ENCODE peak calls at places on chromosomes 4 and X, in four cellular contexts. G, I, V and M are unnamed samples.

GRCh38 chr4:186807809-186808634 is 84.4 kb upstream of the FAT1 start:
- DNase-seq in G (no peak), V (no peak), I (no peak), M (no peak)

GRCh38 chrX:119753001-119753400 is 5.4 kb upstream of the SOWAHD start:
- DNase-seq in V (no peak), I (no peak), G (no peak), M (no peak)

GRCh38 chrX:154317391-154318000 is 21.9 kb downstream of the TKTL1 start:
- DNase-seq in V (peak; percentile 19), I (no peak), G (peak; percentile 8), M (peak; percentile 14)

GRCh38 chrX:124406294-124407013 is 60.1 kb downstream of the SH2D1A start:
- DNase-seq in V (peak; percentile 66), G (peak; percentile 46), I (peak; percentile 66), M (peak; percentile 74)

GRCh38 chr4:39044947-39045734 is 12.9 kb upstream of the TMEM156 start:
- DNase-seq in V (peak; percentile 72), I (no peak), G (no peak), M (peak; percentile 43)

GRCh38 chrX:49071877-49072711 is 1.7 kb downstream of the PRAF2 start:
- DNase-seq in I (no peak), G (peak; percentile 67), V (no peak), M (peak; percentile 81)

GRCh38 chr4:40231464-40231863 is 34.6 kb downstream of the RHOH start:
- DNase-seq in G (no peak), I (no peak), V (no peak), M (no peak)

GRCh38 chr4:107989537-107990386 is at the start of gene HADH:
- DNase-seq in I (peak; percentile 11), G (peak; percentile 88), V (peak; percentile 97), M (peak; percentile 93)

GRCh38 chr4:64895031-64895430 is 485.8 kb upstream of the TECRL start:
- DNase-seq in G (no peak), V (no peak), I (no peak), M (no peak)

GRCh38 chr4:131764730-131765129 is 1384.4 kb upstream of the PCDH10 start:
- DNase-seq in G (no peak), I (no peak), V (no peak), M (no peak)

GRCh38 chr4:87677731-87678130 is 27.7 kb downstream of the DMP1 start:
- DNase-seq in G (no peak), V (no peak), I (no peak), M (no peak)

GRCh38 chr4:159504634-159505033 is 401.8 kb downstream of the RAPGEF2 start:
- DNase-seq in V (no peak), I (no peak), G (no peak), M (peak; percentile 83)

GRCh38 chr4:9954468-9954867 is 66.8 kb downstream of the SLC2A9 start:
- DNase-seq in I (no peak), V (no peak), G (no peak), M (no peak)

GRCh38 chr4:37279894-37280592 is 35.5 kb downstream of the NWD2 start:
- DNase-seq in G (no peak), V (no peak), I (no peak), M (no peak)

GRCh38 chrX:43644124-43644701 is 11.9 kb upstream of the MAOA start:
- DNase-seq in V (no peak), I (peak; percentile 26), G (peak; percentile 41), M (no peak)

GRCh38 chrX:10021461-10022272 is 54.5 kb downstream of the CLDN34 start:
- DNase-seq in V (no peak), G (peak; percentile 14), I (no peak), M (peak; percentile 53)

GRCh38 chr4:3630934-3631585 is 98.8 kb upstream of the LRPAP1 start:
- DNase-seq in I (no peak), V (no peak), G (no peak), M (no peak)

GRCh38 chrX:56248492-56248891 is 16.3 kb downstream of the KLF8 start:
- DNase-seq in G (peak; percentile 25), V (peak; percentile 29), I (no peak), M (peak; percentile 47)

GRCh38 chr4:53616219-53616618 is 24.9 kb upstream of the LNX1 start:
- DNase-seq in G (no peak), V (no peak), I (no peak), M (no peak)

GRCh38 chr4:15690020-15690809 is 8.6 kb downstream of the FAM200B start:
- DNase-seq in V (no peak), I (peak; percentile 64), G (peak; percentile 93), M (peak; percentile 68)

GRCh38 chrX:21181232-21181853 is 192.9 kb upstream of the CNKSR2 start:
- DNase-seq in V (no peak), I (no peak), G (no peak), M (no peak)

GRCh38 chr4:182862166-182862875 is 54.9 kb downstream of the DCTD start:
- DNase-seq in G (no peak), I (no peak), V (peak; percentile 17), M (no peak)

GRCh38 chr4:137390141-137390540 is 142.2 kb downstream of the PCDH18 start:
- DNase-seq in V (no peak), G (peak; percentile 57), I (no peak), M (peak; percentile 13)

GRCh38 chr4:187460016-187460415 is 535.6 kb upstream of the ZFP42 start:
- DNase-seq in V (no peak), G (no peak), I (no peak), M (no peak)

GRCh38 chr4:5206391-5206790 is 155.1 kb downstream of the STK32B start:
- DNase-seq in I (no peak), V (no peak), G (peak; percentile 93), M (no peak)

GRCh38 chrX:31224321-31225012 is 152.6 kb upstream of the FTHL17 start:
- DNase-seq in G (no peak), I (no peak), V (no peak), M (peak; percentile 8)

GRCh38 chr4:87848622-87849351 is 16.0 kb downstream of the MEPE start:
- DNase-seq in I (no peak), G (peak; percentile 56), V (peak; percentile 45), M (peak; percentile 55)

GRCh38 chr4:183867247-183867646 is 37.9 kb upstream of the STOX2 start:
- DNase-seq in I (no peak), G (no peak), V (no peak), M (no peak)

GRCh38 chr4:126957555-126958440 is 675.0 kb upstream of the INTU start:
- DNase-seq in G (peak; percentile 52), I (no peak), V (no peak), M (no peak)

GRCh38 chr4:107712236-107712635 is 7.8 kb downstream of the PAPSS1 start:
- DNase-seq in G (no peak), V (no peak), I (no peak), M (no peak)

GRCh38 chr4:66555301-66555700 is 885.0 kb upstream of the EPHA5 start:
- DNase-seq in I (no peak), V (no peak), G (peak; percentile 59), M (no peak)

GRCh38 chr4:25913851-25914669 is at the start of gene SMIM20:
- DNase-seq in V (peak; percentile 95), I (peak; percentile 54), G (peak; percentile 86), M (peak; percentile 78)
- H3K9me1 ChIP-seq in V (no peaks in the 10 kb centered on the region), I (no peaks in the 10 kb centered on the region), G (peaks cover 8% of the 10 kb centered on the region), M (no peaks in the 10 kb centered on the region)

DNA sequence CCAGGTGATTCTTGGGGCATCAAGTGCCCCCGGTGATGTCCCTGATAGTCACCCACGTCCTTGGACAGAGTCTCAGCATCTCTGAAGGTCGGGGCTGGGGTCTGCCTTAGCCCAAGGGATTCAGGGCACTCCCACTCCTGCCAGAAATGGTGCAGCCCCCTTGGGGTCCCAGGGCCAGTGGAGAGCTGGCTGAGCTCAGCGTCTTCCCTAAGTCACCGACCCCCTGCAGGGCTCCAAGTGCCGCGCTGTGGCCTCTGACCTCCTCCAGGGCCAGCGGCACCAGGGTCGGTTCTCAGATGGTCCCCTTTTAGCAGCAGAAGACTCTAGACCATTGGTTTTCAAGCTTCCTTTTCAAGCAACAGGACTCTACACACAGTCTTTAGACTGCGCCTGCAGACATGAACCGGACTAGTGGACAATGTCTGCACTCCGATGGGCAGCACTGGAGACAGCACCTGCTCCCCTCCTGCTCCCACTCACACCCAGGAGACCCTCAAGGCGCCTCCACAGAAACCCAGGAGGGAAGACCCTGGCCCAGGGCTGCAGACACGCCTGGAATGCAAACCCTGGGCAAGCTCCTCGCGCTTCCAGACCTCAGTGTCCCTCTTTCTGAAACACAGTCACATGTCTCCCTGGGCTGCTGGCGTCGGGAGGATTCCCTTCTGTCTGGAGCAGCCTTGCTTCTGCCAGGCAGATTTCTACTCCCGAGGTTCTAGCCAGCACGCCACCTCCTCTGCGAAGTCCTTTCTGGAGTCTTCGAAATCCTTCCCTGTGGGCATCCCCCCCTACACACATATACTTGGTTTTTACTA is 53.9 kb downstream of the ABLIM2 start:
- DNase-seq in G (no peak), I (no peak), V (no peak), M (no peak)
- H3K9me1 ChIP-seq in G (no peaks in the 10 kb centered on the region), I (no peaks in the 10 kb centered on the region), V (no peaks in the 10 kb centered on the region), M (no peaks in the 10 kb centered on the region)

GRCh38 chrX:104432321-104432720 is 133.7 kb upstream of the IL1RAPL2 start:
- DNase-seq in V (no peak), G (no peak), I (no peak), M (no peak)

GRCh38 chrX:104430720-104431119 is 135.3 kb upstream of the IL1RAPL2 start:
- DNase-seq in I (peak; percentile 58), G (no peak), V (no peak), M (no peak)

GRCh38 chrX:104428231-104428630 is 137.8 kb upstream of the IL1RAPL2 start:
- DNase-seq in I (peak; percentile 26), G (no peak), V (no peak), M (no peak)

GRCh38 chrX:104427693-104428092 is 138.3 kb upstream of the IL1RAPL2 start:
- DNase-seq in G (no peak), I (no peak), V (no peak), M (no peak)
- H3K9me1 ChIP-seq in G (no peaks in the 10 kb centered on the region), I (no peaks in the 10 kb centered on the region), V (no peaks in the 10 kb centered on the region), M (no peaks in the 10 kb centered on the region)

GRCh38 chr4:19123681-19124080 is 1102.1 kb upstream of the LCORL start:
- DNase-seq in G (no peak), V (no peak), I (no peak), M (no peak)

GRCh38 chr4:19117022-19117421 is 1095.5 kb upstream of the LCORL start:
- DNase-seq in I (no peak), V (no peak), G (no peak), M (no peak)

GRCh38 chr4:19119904-19120303 is 1098.3 kb upstream of the LCORL start:
- DNase-seq in G (no peak), I (no peak), V (no peak), M (no peak)
- H3K9me1 ChIP-seq in G (no peaks in the 10 kb centered on the region), I (no peaks in the 10 kb centered on the region), V (no peaks in the 10 kb centered on the region), M (no peaks in the 10 kb centered on the region)

GRCh38 chr4:172040766-172041165 is 227.6 kb downstream of the GALNTL6 start:
- DNase-seq in I (no peak), G (no peak), V (no peak), M (no peak)

GRCh38 chr4:172035573-172035972 is 222.4 kb downstream of the GALNTL6 start:
- DNase-seq in G (no peak), V (no peak), I (no peak), M (peak; percentile 1)
- H3K9me1 ChIP-seq in G (no peaks in the 10 kb centered on the region), V (no peaks in the 10 kb centered on the region), I (no peaks in the 10 kb centered on the region), M (no peaks in the 10 kb centered on the region)

GRCh38 chr4:113052379-113052951 is 3.0 kb downstream of the ANK2 start:
- DNase-seq in V (no peak), G (peak; percentile 11), I (no peak), M (no peak)

GRCh38 chr4:113051361-113051760 is 1.9 kb downstream of the ANK2 start:
- DNase-seq in V (no peak), G (no peak), I (no peak), M (no peak)

GRCh38 chr4:113056318-113056717 is 6.9 kb downstream of the ANK2 start:
- DNase-seq in V (no peak), I (no peak), G (no peak), M (no peak)

GRCh38 chr4:113050837-113051236 is 1.4 kb downstream of the ANK2 start:
- DNase-seq in I (no peak), V (no peak), G (no peak), M (no peak)

GRCh38 chr4:113053883-113054282 is 4.4 kb downstream of the ANK2 start:
- DNase-seq in V (no peak), G (no peak), I (no peak), M (no peak)
- H3K9me1 ChIP-seq in V (no peaks in the 10 kb centered on the region), G (no peaks in the 10 kb centered on the region), I (no peaks in the 10 kb centered on the region), M (peaks cover 3% of the 10 kb centered on the region)